ENCODE peak calls at places on chromosomes 5 and 9, in ten cellular contexts. N, S, I, Y, X, O, L, Q, A and E are unnamed samples.

GRCh38 chr5:108380531-108381021 is 1.3 kb downstream of the FBXL17 start:
- DNase-seq in N (peak), S (no peak), I (no peak), Y (peak), X (peak), O (no peak), L (peak), Q (peak), A (no peak), E (peak)

GRCh38 chr5:169249001-169249400 is 51.9 kb downstream of the SLIT3 start:
- DNase-seq in N (no peak), S (no peak), I (no peak), Y (no peak), X (no peak), O (no peak), L (no peak), Q (no peak), A (no peak), E (no peak)

GRCh38 chr5:93705896-93706295 is 35.5 kb downstream of the POU5F2 start:
- DNase-seq in N (no peak), S (no peak), I (peak), Y (no peak), X (no peak), O (no peak), L (no peak), Q (no peak), A (no peak), E (no peak)

GRCh38 chr5:142293486-142293885 is 31.3 kb downstream of the SPRY4 start:
- DNase-seq in N (no peak), S (no peak), I (peak), Y (no peak), X (no peak), O (no peak), L (no peak), Q (no peak), A (no peak), E (no peak)

GRCh38 chr9:33044677-33045282 is 19.7 kb downstream of the DNAJA1 start:
- DNase-seq in N (no peak), S (no peak), I (peak), Y (no peak), X (no peak), O (no peak), L (no peak), Q (no peak), A (no peak), E (peak)

GRCh38 chr9:38251461-38251860 is 141.0 kb upstream of the ALDH1B1 start:
- DNase-seq in N (no peak), S (no peak), I (no peak), Y (no peak), X (no peak), O (no peak), L (no peak), Q (no peak), A (no peak), E (no peak)

GRCh38 chr9:121541945-121542344 is 42.3 kb upstream of the GGTA1 start:
- DNase-seq in N (no peak), S (no peak), I (no peak), Y (peak), X (no peak), O (no peak), L (no peak), Q (no peak), A (no peak), E (no peak)

GRCh38 chr5:172178301-172179031 is 9.6 kb downstream of the STK10 start:
- DNase-seq in N (no peak), S (no peak), I (no peak), Y (no peak), X (no peak), O (no peak), L (peak), Q (no peak), A (no peak), E (no peak)

GRCh38 chr5:145324767-145325479 is 510.2 kb downstream of the PRELID2 start:
- DNase-seq in N (no peak), S (no peak), I (no peak), Y (no peak), X (no peak), O (no peak), L (no peak), Q (no peak), A (peak), E (no peak)

GRCh38 chr9:13387668-13388124 is 108.2 kb upstream of the MPDZ start:
- DNase-seq in N (no peak), S (no peak), I (peak), Y (no peak), X (no peak), O (no peak), L (no peak), Q (no peak), A (no peak), E (no peak)

GRCh38 chr5:151477106-151477505 is 29.7 kb downstream of the SLC36A1 start:
- DNase-seq in N (no peak), S (no peak), I (peak), Y (no peak), X (peak), O (no peak), L (no peak), Q (no peak), A (no peak), E (no peak)

GRCh38 chr5:125370486-125370885 is 624.0 kb upstream of the ZNF608 start:
- DNase-seq in N (no peak), S (no peak), I (no peak), Y (no peak), X (no peak), O (no peak), L (no peak), Q (no peak), A (no peak), E (no peak)

GRCh38 chr9:136763649-136764035 is 676 bp downstream of the LCN15 start:
- DNase-seq in N (no peak), S (no peak), I (no peak), Y (no peak), X (no peak), O (no peak), L (no peak), Q (no peak), A (no peak), E (no peak)

GRCh38 chr5:59790399-59791130 is 103.0 kb downstream of the PDE4D start:
- DNase-seq in N (no peak), S (no peak), I (peak), Y (no peak), X (no peak), O (no peak), L (peak), Q (peak), A (no peak), E (no peak)

GRCh38 chr5:123035320-123035949 is 1.1 kb downstream of the PPIC start:
- DNase-seq in N (peak), S (no peak), I (peak), Y (peak), X (no peak), O (no peak), L (peak), Q (peak), A (no peak), E (peak)

GRCh38 chr9:19940808-19941207 is 152.0 kb upstream of the SLC24A2 start:
- DNase-seq in N (no peak), S (no peak), I (peak), Y (no peak), X (no peak), O (no peak), L (no peak), Q (no peak), A (no peak), E (no peak)

GRCh38 chr5:160271396-160271795 is 41.0 kb downstream of the CCNJL start:
- DNase-seq in N (no peak), S (no peak), I (no peak), Y (no peak), X (no peak), O (no peak), L (peak), Q (no peak), A (no peak), E (no peak)

GRCh38 chr9:137317979-137318511 is 16.0 kb upstream of the NRARP start:
- DNase-seq in N (no peak), S (no peak), I (no peak), Y (peak), X (no peak), O (no peak), L (no peak), Q (peak), A (no peak), E (no peak)

GRCh38 chr9:20722221-20722620 is 38.2 kb downstream of the FOCAD start:
- DNase-seq in N (no peak), S (no peak), I (no peak), Y (no peak), X (no peak), O (no peak), L (no peak), Q (no peak), A (no peak), E (no peak)

GRCh38 chr9:133558191-133559126 is 24.0 kb downstream of the ADAMTSL2 start:
- DNase-seq in N (no peak), S (no peak), I (peak), Y (peak), X (no peak), O (peak), L (peak), Q (no peak), A (peak), E (peak)

GRCh38 chr5:19777363-19777762 is 210.6 kb downstream of the CDH18 start:
- DNase-seq in N (no peak), S (no peak), I (no peak), Y (no peak), X (no peak), O (no peak), L (no peak), Q (no peak), A (no peak), E (no peak)

GRCh38 chr5:10518352-10518751 is 45.5 kb upstream of the ANKRD33B start:
- DNase-seq in N (no peak), S (no peak), I (peak), Y (no peak), X (no peak), O (no peak), L (no peak), Q (no peak), A (no peak), E (no peak)

GRCh38 chr9:70601000-70601929 is 186.8 kb upstream of the KLF9 start:
- DNase-seq in N (peak), S (no peak), I (peak), Y (peak), X (peak), O (peak), L (no peak), Q (no peak), A (peak), E (peak)

GRCh38 chr5:88675758-88676636 is 207.0 kb downstream of the MEF2C start:
- DNase-seq in N (no peak), S (no peak), I (peak), Y (no peak), X (no peak), O (no peak), L (peak), Q (peak), A (no peak), E (no peak)

GRCh38 chr9:132752877-132753592 is 82.8 kb downstream of the GTF3C4 start:
- DNase-seq in N (no peak), S (no peak), I (no peak), Y (no peak), X (no peak), O (no peak), L (no peak), Q (no peak), A (no peak), E (no peak)

GRCh38 chr9:23820731-23821399 is 5.2 kb downstream of the ELAVL2 start:
- DNase-seq in N (no peak), S (no peak), I (no peak), Y (no peak), X (no peak), O (no peak), L (no peak), Q (no peak), A (no peak), E (peak)

GRCh38 chr5:27144456-27144855 is 106.1 kb upstream of the CDH9 start:
- DNase-seq in N (no peak), S (no peak), I (peak), Y (no peak), X (no peak), O (no peak), L (no peak), Q (no peak), A (no peak), E (peak)

GRCh38 chr5:178123094-178123986 is 7.5 kb upstream of the RMND5B start:
- DNase-seq in N (no peak), S (no peak), I (no peak), Y (no peak), X (no peak), O (no peak), L (no peak), Q (no peak), A (no peak), E (peak)

GRCh38 chr9:135326141-135326540 is 153.4 kb upstream of the PPP1R26 start:
- DNase-seq in N (no peak), S (no peak), I (no peak), Y (no peak), X (no peak), O (no peak), L (no peak), Q (no peak), A (no peak), E (no peak)

GRCh38 chr5:78649816-78650561 is 1.4 kb upstream of the LHFPL2 start:
- DNase-seq in N (no peak), S (no peak), I (peak), Y (no peak), X (no peak), O (no peak), L (no peak), Q (no peak), A (no peak), E (no peak)

GRCh38 chr5:78649220-78649700 is 688 bp upstream of the LHFPL2 start:
- DNase-seq in N (no peak), S (no peak), I (peak), Y (no peak), X (no peak), O (no peak), L (no peak), Q (no peak), A (no peak), E (peak)

GRCh38 chr5:78648359-78649219 is at the start of gene LHFPL2:
- DNase-seq in N (peak), S (no peak), I (peak), Y (peak), X (peak), O (no peak), L (peak), Q (peak), A (no peak), E (peak)

GRCh38 chr5:78647411-78647818 is 1.2 kb downstream of the LHFPL2 start:
- DNase-seq in N (peak), S (no peak), I (peak), Y (no peak), X (no peak), O (no peak), L (peak), Q (peak), A (no peak), E (peak)

DNA sequence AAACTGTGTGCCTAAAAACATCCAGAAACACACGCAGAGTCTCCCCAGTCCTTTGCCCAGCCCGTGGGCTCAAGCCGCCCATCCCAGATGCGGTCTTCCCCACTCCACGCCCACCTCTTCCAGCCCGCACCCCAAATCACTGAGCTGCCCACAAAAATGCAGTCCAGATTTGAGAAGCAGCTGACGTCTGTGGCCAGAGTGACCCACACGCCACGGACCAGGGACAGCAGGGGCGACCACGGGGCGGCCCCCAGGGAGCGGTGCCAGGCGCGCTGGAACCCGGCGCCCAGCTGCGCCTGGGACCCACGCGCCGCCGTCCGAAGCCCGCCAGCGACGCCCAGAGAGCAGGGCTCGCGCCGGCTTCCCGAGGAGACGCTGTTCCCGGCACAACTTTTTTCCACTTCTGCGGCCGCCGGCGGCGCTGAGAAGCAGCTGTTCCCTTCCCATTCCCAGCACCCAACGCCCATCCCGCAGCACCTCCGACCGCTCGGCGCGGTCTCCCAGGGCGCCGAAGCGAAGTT is 674 bp downstream of the LHFPL2 start:
- DNase-seq in N (peak), S (no peak), I (peak), Y (peak), X (peak), O (no peak), L (no peak), Q (peak), A (no peak), E (peak)
- TF ChIP-seq CTCF in N (no peak), S (no peak), I (no peak), Y (no peak), X (no peak), O (peak), L (peak), Q (no peak), A (peak), E (peak)

GRCh38 chr5:77397686-77398300 is 94.3 kb downstream of the WDR41 start:
- DNase-seq in N (no peak), S (no peak), I (no peak), Y (no peak), X (no peak), O (no peak), L (no peak), Q (no peak), A (no peak), E (no peak)
- TF ChIP-seq CTCF in N (no peak), S (no peak), I (no peak), Y (no peak), X (no peak), O (no peak), L (no peak), Q (no peak), A (no peak), E (no peak)

GRCh38 chr5:56814361-56814962 is 887 bp upstream of the MAP3K1 start:
- DNase-seq in N (no peak), S (no peak), I (no peak), Y (peak), X (no peak), O (no peak), L (no peak), Q (peak), A (no peak), E (peak)
- TF ChIP-seq CTCF in N (peak), S (no peak), I (no peak), Y (no peak), X (no peak), O (no peak), L (no peak), Q (peak), A (no peak), E (peak)

DNA sequence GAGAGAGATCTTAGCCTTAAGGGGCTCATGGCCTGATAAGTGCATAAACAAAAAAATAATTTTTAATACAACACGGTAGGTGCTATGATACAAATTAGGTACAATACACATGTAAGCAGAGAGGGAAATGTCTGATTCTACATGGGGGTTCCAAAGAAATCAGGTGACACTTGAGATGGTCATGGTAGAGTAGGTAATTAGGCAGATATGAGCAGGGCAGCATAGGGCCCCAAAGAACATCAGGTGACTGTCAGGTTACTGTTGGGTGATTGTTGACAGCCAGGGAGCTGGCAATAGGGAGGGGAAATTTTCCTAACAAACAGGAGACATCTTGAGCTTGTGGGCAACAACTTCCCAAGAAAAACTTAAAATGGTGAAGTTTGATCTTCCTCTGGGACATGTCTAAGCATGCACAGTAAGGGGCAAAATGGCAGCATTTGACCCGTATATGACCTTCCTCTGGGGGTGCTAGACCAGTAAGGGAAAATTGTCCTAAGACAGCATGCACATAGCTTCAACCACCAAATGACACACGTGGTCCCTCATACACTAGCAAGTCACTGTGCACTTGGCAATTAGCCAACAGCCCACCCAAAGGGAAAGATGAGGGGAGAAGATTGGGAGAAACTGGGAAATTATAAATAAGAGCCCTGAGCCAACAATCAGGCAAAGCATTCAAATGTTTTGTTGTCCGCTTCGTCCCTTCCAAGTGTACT is 37.3 kb upstream of the TENT4A start:
- DNase-seq in N (no peak), S (no peak), I (peak), Y (no peak), X (no peak), O (no peak), L (no peak), Q (no peak), A (no peak), E (no peak)
- TF ChIP-seq CTCF in N (no peak), S (peak), I (peak), Y (no peak), X (no peak), O (no peak), L (no peak), Q (no peak), A (no peak), E (no peak)

GRCh38 chr5:180103487-180103886 is 31.9 kb upstream of the RNF130 start:
- DNase-seq in N (no peak), S (no peak), I (no peak), Y (no peak), X (no peak), O (no peak), L (no peak), Q (no peak), A (no peak), E (no peak)

GRCh38 chr5:180105827-180106312 is 34.3 kb upstream of the RNF130 start:
- DNase-seq in N (no peak), S (no peak), I (peak), Y (no peak), X (no peak), O (no peak), L (no peak), Q (no peak), A (no peak), E (no peak)

GRCh38 chr5:180101451-180102105 is 30.0 kb upstream of the RNF130 start:
- DNase-seq in N (no peak), S (no peak), I (no peak), Y (no peak), X (no peak), O (no peak), L (no peak), Q (no peak), A (no peak), E (no peak)

GRCh38 chr5:180102636-180103035 is 31.1 kb upstream of the RNF130 start:
- DNase-seq in N (no peak), S (no peak), I (no peak), Y (no peak), X (no peak), O (no peak), L (no peak), Q (no peak), A (no peak), E (no peak)

GRCh38 chr5:180104131-180104530 is 32.6 kb upstream of the RNF130 start:
- DNase-seq in N (no peak), S (no peak), I (no peak), Y (no peak), X (no peak), O (no peak), L (no peak), Q (no peak), A (no peak), E (no peak)
- TF ChIP-seq CTCF in N (no peak), S (no peak), I (no peak), Y (no peak), X (no peak), O (no peak), L (no peak), Q (no peak), A (no peak), E (no peak)

GRCh38 chr9:88272986-88273385 is 115.3 kb upstream of the SPIN1 start:
- DNase-seq in N (no peak), S (no peak), I (no peak), Y (no peak), X (no peak), O (no peak), L (no peak), Q (no peak), A (no peak), E (no peak)
- TF ChIP-seq CTCF in N (no peak), S (no peak), I (no peak), Y (no peak), X (no peak), O (no peak), L (no peak), Q (no peak), A (no peak), E (no peak)

GRCh38 chr5:68891718-68892117 is 202.1 kb upstream of the SLC30A5 start:
- DNase-seq in N (no peak), S (no peak), I (no peak), Y (no peak), X (no peak), O (no peak), L (peak), Q (no peak), A (no peak), E (no peak)
- TF ChIP-seq CTCF in N (no peak), S (no peak), I (no peak), Y (no peak), X (no peak), O (no peak), L (no peak), Q (no peak), A (no peak), E (no peak)

GRCh38 chr9:127419306-127419705 is 4.9 kb upstream of the ZNF79 start:
- DNase-seq in N (no peak), S (no peak), I (no peak), Y (no peak), X (no peak), O (no peak), L (no peak), Q (no peak), A (no peak), E (no peak)

GRCh38 chr9:127417130-127418036 is 6.8 kb upstream of the ZNF79 start:
- DNase-seq in N (no peak), S (peak), I (peak), Y (no peak), X (no peak), O (no peak), L (no peak), Q (no peak), A (no peak), E (peak)

GRCh38 chr9:127415158-127415557 is 9.0 kb upstream of the ZNF79 start:
- DNase-seq in N (no peak), S (no peak), I (no peak), Y (no peak), X (no peak), O (no peak), L (no peak), Q (no peak), A (no peak), E (no peak)

GRCh38 chr9:127415657-127416056 is 8.5 kb upstream of the ZNF79 start:
- DNase-seq in N (no peak), S (no peak), I (no peak), Y (no peak), X (no peak), O (no peak), L (no peak), Q (no peak), A (no peak), E (no peak)

GRCh38 chr9:127418037-127418471 is 6.1 kb upstream of the ZNF79 start:
- DNase-seq in N (no peak), S (no peak), I (no peak), Y (no peak), X (no peak), O (no peak), L (peak), Q (peak), A (no peak), E (no peak)
- TF ChIP-seq CTCF in N (no peak), S (peak), I (no peak), Y (peak), X (no peak), O (no peak), L (peak), Q (peak), A (peak), E (no peak)

GRCh38 chr5:83721878-83722779 is 1.5 kb upstream of the HAPLN1 start:
- DNase-seq in N (peak), S (no peak), I (peak), Y (peak), X (no peak), O (peak), L (peak), Q (peak), A (peak), E (peak)
- TF ChIP-seq CTCF in N (peak), S (peak), I (no peak), Y (peak), X (no peak), O (peak), L (peak), Q (no peak), A (peak), E (peak)